ENCODE peak calls at places on chromosomes 6 and 20, in six cellular contexts. One of them, this sample, is unnamed.

GRCh38 chr6:74798302-74798701 is 407.6 kb downstream of the COL12A1 start:
- DNase-seq in GM03348: no peak
- DNase-seq in activated CD4-positive, alpha-beta T cell treated with anti-CD3 and anti-CD28 coated beads, Interleukin-2, amount 10 ng/mL, durations not matched to agents 7 days and 5 days: no peak
- DNase-seq in T follicular helper cell: no peak
- DNase-seq in fibroblast of mammary gland: no peak
- DNase-seq in stimulated activated naive CD4-positive, alpha-beta T cell treated with Interleukin-2 at 50 U/mL for 16 hours: no peak
- DNase-seq in this sample: no peak

GRCh38 chr20:37351689-37352610 is 6.0 kb downstream of the SRC start:
- DNase-seq in GM03348: no peak
- DNase-seq in fibroblast of mammary gland: no peak
- DNase-seq in stimulated activated naive CD4-positive, alpha-beta T cell treated with Interleukin-2 at 50 U/mL for 16 hours: no peak
- DNase-seq in T follicular helper cell: no peak
- DNase-seq in activated CD4-positive, alpha-beta T cell treated with anti-CD3 and anti-CD28 coated beads, Interleukin-2, amount 10 ng/mL, durations not matched to agents 7 days and 5 days: no peak
- DNase-seq in this sample: peak; percentile 48

GRCh38 chr20:1489328-1489727 is 1.9 kb downstream of the SIRPB2 start:
- DNase-seq in fibroblast of mammary gland: no peak
- DNase-seq in stimulated activated naive CD4-positive, alpha-beta T cell treated with Interleukin-2 at 50 U/mL for 16 hours: no peak
- DNase-seq in GM03348: no peak
- DNase-seq in T follicular helper cell: no peak
- DNase-seq in activated CD4-positive, alpha-beta T cell treated with anti-CD3 and anti-CD28 coated beads, Interleukin-2, amount 10 ng/mL, durations not matched to agents 7 days and 5 days: no peak
- DNase-seq in this sample: peak; percentile 44

GRCh38 chr6:155400022-155400965 is 55.3 kb downstream of the NOX3 start:
- DNase-seq in GM03348: peak; percentile 14
- DNase-seq in fibroblast of mammary gland: peak; percentile 51
- DNase-seq in activated CD4-positive, alpha-beta T cell treated with anti-CD3 and anti-CD28 coated beads, Interleukin-2, amount 10 ng/mL, durations not matched to agents 7 days and 5 days: no peak
- DNase-seq in T follicular helper cell: no peak
- DNase-seq in stimulated activated naive CD4-positive, alpha-beta T cell treated with Interleukin-2 at 50 U/mL for 16 hours: no peak
- DNase-seq in this sample: no peak

GRCh38 chr6:12921467-12921866 is 204.9 kb downstream of the PHACTR1 start:
- DNase-seq in fibroblast of mammary gland: no peak
- DNase-seq in GM03348: no peak
- DNase-seq in T follicular helper cell: no peak
- DNase-seq in stimulated activated naive CD4-positive, alpha-beta T cell treated with Interleukin-2 at 50 U/mL for 16 hours: no peak
- DNase-seq in activated CD4-positive, alpha-beta T cell treated with anti-CD3 and anti-CD28 coated beads, Interleukin-2, amount 10 ng/mL, durations not matched to agents 7 days and 5 days: no peak
- DNase-seq in this sample: no peak

GRCh38 chr20:10316582-10316981 is 98.0 kb downstream of the SNAP25 start:
- DNase-seq in GM03348: no peak
- DNase-seq in T follicular helper cell: no peak
- DNase-seq in stimulated activated naive CD4-positive, alpha-beta T cell treated with Interleukin-2 at 50 U/mL for 16 hours: no peak
- DNase-seq in activated CD4-positive, alpha-beta T cell treated with anti-CD3 and anti-CD28 coated beads, Interleukin-2, amount 10 ng/mL, durations not matched to agents 7 days and 5 days: peak; percentile 8
- DNase-seq in fibroblast of mammary gland: no peak
- DNase-seq in this sample: no peak

GRCh38 chr6:40972814-40973213 is 66.2 kb downstream of the UNC5CL start:
- DNase-seq in activated CD4-positive, alpha-beta T cell treated with anti-CD3 and anti-CD28 coated beads, Interleukin-2, amount 10 ng/mL, durations not matched to agents 7 days and 5 days: no peak
- DNase-seq in stimulated activated naive CD4-positive, alpha-beta T cell treated with Interleukin-2 at 50 U/mL for 16 hours: no peak
- DNase-seq in T follicular helper cell: no peak
- DNase-seq in GM03348: no peak
- DNase-seq in fibroblast of mammary gland: no peak
- DNase-seq in this sample: no peak

GRCh38 chr20:14672066-14672465 is 334.7 kb upstream of the FLRT3 start:
- DNase-seq in fibroblast of mammary gland: peak; percentile 0
- DNase-seq in T follicular helper cell: no peak
- DNase-seq in GM03348: no peak
- DNase-seq in stimulated activated naive CD4-positive, alpha-beta T cell treated with Interleukin-2 at 50 U/mL for 16 hours: no peak
- DNase-seq in activated CD4-positive, alpha-beta T cell treated with anti-CD3 and anti-CD28 coated beads, Interleukin-2, amount 10 ng/mL, durations not matched to agents 7 days and 5 days: no peak
- DNase-seq in this sample: no peak

GRCh38 chr20:32483351-32484220 is 101.5 kb downstream of the NOL4L start:
- DNase-seq in activated CD4-positive, alpha-beta T cell treated with anti-CD3 and anti-CD28 coated beads, Interleukin-2, amount 10 ng/mL, durations not matched to agents 7 days and 5 days: peak; percentile 42
- DNase-seq in fibroblast of mammary gland: peak; percentile 63
- DNase-seq in GM03348: peak; percentile 91
- DNase-seq in T follicular helper cell: peak; percentile 52
- DNase-seq in stimulated activated naive CD4-positive, alpha-beta T cell treated with Interleukin-2 at 50 U/mL for 16 hours: peak; percentile 66
- DNase-seq in this sample: peak; percentile 97

GRCh38 chr6:1679691-1680068 is 70.0 kb downstream of the FOXC1 start:
- DNase-seq in stimulated activated naive CD4-positive, alpha-beta T cell treated with Interleukin-2 at 50 U/mL for 16 hours: no peak
- DNase-seq in fibroblast of mammary gland: no peak
- DNase-seq in T follicular helper cell: no peak
- DNase-seq in GM03348: no peak
- DNase-seq in activated CD4-positive, alpha-beta T cell treated with anti-CD3 and anti-CD28 coated beads, Interleukin-2, amount 10 ng/mL, durations not matched to agents 7 days and 5 days: no peak
- DNase-seq in this sample: no peak

GRCh38 chr6:55632953-55633352 is 54.0 kb upstream of the HMGCLL1 start:
- DNase-seq in stimulated activated naive CD4-positive, alpha-beta T cell treated with Interleukin-2 at 50 U/mL for 16 hours: no peak
- DNase-seq in fibroblast of mammary gland: no peak
- DNase-seq in activated CD4-positive, alpha-beta T cell treated with anti-CD3 and anti-CD28 coated beads, Interleukin-2, amount 10 ng/mL, durations not matched to agents 7 days and 5 days: no peak
- DNase-seq in GM03348: no peak
- DNase-seq in T follicular helper cell: no peak
- DNase-seq in this sample: no peak

GRCh38 chr20:32564921-32565734 is 20.0 kb downstream of the NOL4L start:
- DNase-seq in fibroblast of mammary gland: no peak
- DNase-seq in activated CD4-positive, alpha-beta T cell treated with anti-CD3 and anti-CD28 coated beads, Interleukin-2, amount 10 ng/mL, durations not matched to agents 7 days and 5 days: no peak
- DNase-seq in stimulated activated naive CD4-positive, alpha-beta T cell treated with Interleukin-2 at 50 U/mL for 16 hours: no peak
- DNase-seq in T follicular helper cell: no peak
- DNase-seq in GM03348: no peak
- DNase-seq in this sample: no peak

GRCh38 chr6:119683022-119683421 is 333.5 kb upstream of the MAN1A1 start:
- DNase-seq in activated CD4-positive, alpha-beta T cell treated with anti-CD3 and anti-CD28 coated beads, Interleukin-2, amount 10 ng/mL, durations not matched to agents 7 days and 5 days: no peak
- DNase-seq in fibroblast of mammary gland: no peak
- DNase-seq in stimulated activated naive CD4-positive, alpha-beta T cell treated with Interleukin-2 at 50 U/mL for 16 hours: no peak
- DNase-seq in T follicular helper cell: no peak
- DNase-seq in GM03348: no peak
- DNase-seq in this sample: no peak

GRCh38 chr6:157187182-157188093 is 135.9 kb downstream of the TMEM242 start:
- DNase-seq in GM03348: no peak
- DNase-seq in activated CD4-positive, alpha-beta T cell treated with anti-CD3 and anti-CD28 coated beads, Interleukin-2, amount 10 ng/mL, durations not matched to agents 7 days and 5 days: no peak
- DNase-seq in T follicular helper cell: no peak
- DNase-seq in stimulated activated naive CD4-positive, alpha-beta T cell treated with Interleukin-2 at 50 U/mL for 16 hours: no peak
- DNase-seq in fibroblast of mammary gland: no peak
- DNase-seq in this sample: no peak

GRCh38 chr6:129677634-129678325 is 32.2 kb downstream of the ARHGAP18 start:
- DNase-seq in activated CD4-positive, alpha-beta T cell treated with anti-CD3 and anti-CD28 coated beads, Interleukin-2, amount 10 ng/mL, durations not matched to agents 7 days and 5 days: no peak
- DNase-seq in GM03348: no peak
- DNase-seq in fibroblast of mammary gland: peak; percentile 42
- DNase-seq in T follicular helper cell: no peak
- DNase-seq in stimulated activated naive CD4-positive, alpha-beta T cell treated with Interleukin-2 at 50 U/mL for 16 hours: no peak
- DNase-seq in this sample: peak; percentile 5

GRCh38 chr6:16314311-16314710 is 75.9 kb downstream of the GMPR start:
- DNase-seq in T follicular helper cell: no peak
- DNase-seq in activated CD4-positive, alpha-beta T cell treated with anti-CD3 and anti-CD28 coated beads, Interleukin-2, amount 10 ng/mL, durations not matched to agents 7 days and 5 days: no peak
- DNase-seq in stimulated activated naive CD4-positive, alpha-beta T cell treated with Interleukin-2 at 50 U/mL for 16 hours: no peak
- DNase-seq in fibroblast of mammary gland: no peak
- DNase-seq in GM03348: no peak
- DNase-seq in this sample: no peak

GRCh38 chr20:9510926-9511325 is 3.5 kb upstream of the LAMP5 start:
- DNase-seq in activated CD4-positive, alpha-beta T cell treated with anti-CD3 and anti-CD28 coated beads, Interleukin-2, amount 10 ng/mL, durations not matched to agents 7 days and 5 days: no peak
- DNase-seq in T follicular helper cell: no peak
- DNase-seq in fibroblast of mammary gland: no peak
- DNase-seq in stimulated activated naive CD4-positive, alpha-beta T cell treated with Interleukin-2 at 50 U/mL for 16 hours: no peak
- DNase-seq in GM03348: no peak
- DNase-seq in this sample: no peak

GRCh38 chr6:136717297-136717990 is 74.8 kb downstream of the MAP3K5 start:
- DNase-seq in GM03348: peak; percentile 45
- DNase-seq in activated CD4-positive, alpha-beta T cell treated with anti-CD3 and anti-CD28 coated beads, Interleukin-2, amount 10 ng/mL, durations not matched to agents 7 days and 5 days: no peak
- DNase-seq in fibroblast of mammary gland: no peak
- DNase-seq in stimulated activated naive CD4-positive, alpha-beta T cell treated with Interleukin-2 at 50 U/mL for 16 hours: no peak
- DNase-seq in T follicular helper cell: no peak
- DNase-seq in this sample: peak; percentile 56

GRCh38 chr20:23585449-23585807 is 17.1 kb upstream of the CST9L start:
- DNase-seq in activated CD4-positive, alpha-beta T cell treated with anti-CD3 and anti-CD28 coated beads, Interleukin-2, amount 10 ng/mL, durations not matched to agents 7 days and 5 days: no peak
- DNase-seq in T follicular helper cell: no peak
- DNase-seq in fibroblast of mammary gland: no peak
- DNase-seq in GM03348: no peak
- DNase-seq in stimulated activated naive CD4-positive, alpha-beta T cell treated with Interleukin-2 at 50 U/mL for 16 hours: no peak
- DNase-seq in this sample: no peak

GRCh38 chr6:119077643-119078448 is 618 bp downstream of the FAM184A start:
- DNase-seq in fibroblast of mammary gland: peak; percentile 14
- DNase-seq in activated CD4-positive, alpha-beta T cell treated with anti-CD3 and anti-CD28 coated beads, Interleukin-2, amount 10 ng/mL, durations not matched to agents 7 days and 5 days: peak; percentile 66
- DNase-seq in stimulated activated naive CD4-positive, alpha-beta T cell treated with Interleukin-2 at 50 U/mL for 16 hours: peak; percentile 38
- DNase-seq in T follicular helper cell: peak; percentile 18
- DNase-seq in GM03348: peak; percentile 12
- DNase-seq in this sample: peak; percentile 68

GRCh38 chr6:115441671-115442070 is 619.0 kb downstream of the FRK start:
- DNase-seq in GM03348: peak; percentile 3
- DNase-seq in stimulated activated naive CD4-positive, alpha-beta T cell treated with Interleukin-2 at 50 U/mL for 16 hours: no peak
- DNase-seq in T follicular helper cell: no peak
- DNase-seq in activated CD4-positive, alpha-beta T cell treated with anti-CD3 and anti-CD28 coated beads, Interleukin-2, amount 10 ng/mL, durations not matched to agents 7 days and 5 days: no peak
- DNase-seq in fibroblast of mammary gland: peak; percentile 2
- DNase-seq in this sample: no peak

GRCh38 chr6:138504764-138505689 is 5.7 kb upstream of the NHSL1 start:
- DNase-seq in GM03348: no peak
- DNase-seq in T follicular helper cell: no peak
- DNase-seq in stimulated activated naive CD4-positive, alpha-beta T cell treated with Interleukin-2 at 50 U/mL for 16 hours: no peak
- DNase-seq in activated CD4-positive, alpha-beta T cell treated with anti-CD3 and anti-CD28 coated beads, Interleukin-2, amount 10 ng/mL, durations not matched to agents 7 days and 5 days: no peak
- DNase-seq in fibroblast of mammary gland: no peak
- DNase-seq in this sample: no peak

GRCh38 chr20:43987531-43987930 is 72.9 kb downstream of the TOX2 start:
- DNase-seq in GM03348: no peak
- DNase-seq in activated CD4-positive, alpha-beta T cell treated with anti-CD3 and anti-CD28 coated beads, Interleukin-2, amount 10 ng/mL, durations not matched to agents 7 days and 5 days: no peak
- DNase-seq in fibroblast of mammary gland: no peak
- DNase-seq in stimulated activated naive CD4-positive, alpha-beta T cell treated with Interleukin-2 at 50 U/mL for 16 hours: no peak
- DNase-seq in T follicular helper cell: no peak
- DNase-seq in this sample: no peak

GRCh38 chr6:156687875-156688549 is 89.2 kb upstream of the ARID1B start:
- DNase-seq in activated CD4-positive, alpha-beta T cell treated with anti-CD3 and anti-CD28 coated beads, Interleukin-2, amount 10 ng/mL, durations not matched to agents 7 days and 5 days: no peak
- DNase-seq in T follicular helper cell: no peak
- DNase-seq in stimulated activated naive CD4-positive, alpha-beta T cell treated with Interleukin-2 at 50 U/mL for 16 hours: no peak
- DNase-seq in fibroblast of mammary gland: peak; percentile 45
- DNase-seq in GM03348: peak; percentile 60
- DNase-seq in this sample: peak; percentile 84

GRCh38 chr6:17894905-17895304 is 92.5 kb downstream of the KIF13A start:
- DNase-seq in fibroblast of mammary gland: no peak
- DNase-seq in GM03348: no peak
- DNase-seq in T follicular helper cell: no peak
- DNase-seq in stimulated activated naive CD4-positive, alpha-beta T cell treated with Interleukin-2 at 50 U/mL for 16 hours: no peak
- DNase-seq in activated CD4-positive, alpha-beta T cell treated with anti-CD3 and anti-CD28 coated beads, Interleukin-2, amount 10 ng/mL, durations not matched to agents 7 days and 5 days: no peak
- DNase-seq in this sample: no peak

GRCh38 chr6:98137391-98137790 is 697.0 kb upstream of the POU3F2 start:
- DNase-seq in GM03348: no peak
- DNase-seq in T follicular helper cell: no peak
- DNase-seq in activated CD4-positive, alpha-beta T cell treated with anti-CD3 and anti-CD28 coated beads, Interleukin-2, amount 10 ng/mL, durations not matched to agents 7 days and 5 days: no peak
- DNase-seq in stimulated activated naive CD4-positive, alpha-beta T cell treated with Interleukin-2 at 50 U/mL for 16 hours: no peak
- DNase-seq in fibroblast of mammary gland: no peak
- DNase-seq in this sample: no peak

GRCh38 chr6:21176197-21176596 is 417.4 kb upstream of the SOX4 start:
- DNase-seq in T follicular helper cell: no peak
- DNase-seq in activated CD4-positive, alpha-beta T cell treated with anti-CD3 and anti-CD28 coated beads, Interleukin-2, amount 10 ng/mL, durations not matched to agents 7 days and 5 days: no peak
- DNase-seq in GM03348: no peak
- DNase-seq in fibroblast of mammary gland: peak; percentile 5
- DNase-seq in stimulated activated naive CD4-positive, alpha-beta T cell treated with Interleukin-2 at 50 U/mL for 16 hours: no peak
- DNase-seq in this sample: no peak

GRCh38 chr6:153503810-153504209 is 372.7 kb upstream of the RGS17 start:
- DNase-seq in activated CD4-positive, alpha-beta T cell treated with anti-CD3 and anti-CD28 coated beads, Interleukin-2, amount 10 ng/mL, durations not matched to agents 7 days and 5 days: no peak
- DNase-seq in GM03348: no peak
- DNase-seq in fibroblast of mammary gland: no peak
- DNase-seq in stimulated activated naive CD4-positive, alpha-beta T cell treated with Interleukin-2 at 50 U/mL for 16 hours: no peak
- DNase-seq in T follicular helper cell: no peak
- DNase-seq in this sample: no peak

GRCh38 chr6:159946912-159947311 is 22.0 kb upstream of the IGF2R start:
- DNase-seq in stimulated activated naive CD4-positive, alpha-beta T cell treated with Interleukin-2 at 50 U/mL for 16 hours: no peak
- DNase-seq in T follicular helper cell: no peak
- DNase-seq in activated CD4-positive, alpha-beta T cell treated with anti-CD3 and anti-CD28 coated beads, Interleukin-2, amount 10 ng/mL, durations not matched to agents 7 days and 5 days: no peak
- DNase-seq in fibroblast of mammary gland: no peak
- DNase-seq in GM03348: no peak
- DNase-seq in this sample: no peak

GRCh38 chr6:75098709-75099108 is 107.1 kb downstream of the COL12A1 start:
- DNase-seq in T follicular helper cell: no peak
- DNase-seq in stimulated activated naive CD4-positive, alpha-beta T cell treated with Interleukin-2 at 50 U/mL for 16 hours: no peak
- DNase-seq in activated CD4-positive, alpha-beta T cell treated with anti-CD3 and anti-CD28 coated beads, Interleukin-2, amount 10 ng/mL, durations not matched to agents 7 days and 5 days: no peak
- DNase-seq in fibroblast of mammary gland: peak; percentile 99
- DNase-seq in GM03348: peak; percentile 89
- DNase-seq in this sample: peak; percentile 83

GRCh38 chr6:11909696-11910132 is 102.4 kb upstream of the HIVEP1 start:
- DNase-seq in stimulated activated naive CD4-positive, alpha-beta T cell treated with Interleukin-2 at 50 U/mL for 16 hours: no peak
- DNase-seq in T follicular helper cell: no peak
- DNase-seq in GM03348: peak; percentile 54
- DNase-seq in fibroblast of mammary gland: peak; percentile 51
- DNase-seq in activated CD4-positive, alpha-beta T cell treated with anti-CD3 and anti-CD28 coated beads, Interleukin-2, amount 10 ng/mL, durations not matched to agents 7 days and 5 days: no peak
- DNase-seq in this sample: peak; percentile 62

GRCh38 chr6:31712296-31712695 is 2.9 kb upstream of the LY6G6D start:
- DNase-seq in GM03348: no peak
- DNase-seq in fibroblast of mammary gland: no peak
- DNase-seq in activated CD4-positive, alpha-beta T cell treated with anti-CD3 and anti-CD28 coated beads, Interleukin-2, amount 10 ng/mL, durations not matched to agents 7 days and 5 days: peak; percentile 38
- DNase-seq in T follicular helper cell: no peak
- DNase-seq in stimulated activated naive CD4-positive, alpha-beta T cell treated with Interleukin-2 at 50 U/mL for 16 hours: no peak
- DNase-seq in this sample: peak; percentile 75

GRCh38 chr6:104597541-104598050 is 262.1 kb downstream of the HACE1 start:
- DNase-seq in fibroblast of mammary gland: peak; percentile 67
- DNase-seq in activated CD4-positive, alpha-beta T cell treated with anti-CD3 and anti-CD28 coated beads, Interleukin-2, amount 10 ng/mL, durations not matched to agents 7 days and 5 days: no peak
- DNase-seq in T follicular helper cell: no peak
- DNase-seq in GM03348: peak; percentile 2
- DNase-seq in stimulated activated naive CD4-positive, alpha-beta T cell treated with Interleukin-2 at 50 U/mL for 16 hours: no peak
- DNase-seq in this sample: no peak

GRCh38 chr6:165245716-165246115 is 63.7 kb downstream of the C6orf118 start:
- DNase-seq in stimulated activated naive CD4-positive, alpha-beta T cell treated with Interleukin-2 at 50 U/mL for 16 hours: no peak
- DNase-seq in GM03348: no peak
- DNase-seq in activated CD4-positive, alpha-beta T cell treated with anti-CD3 and anti-CD28 coated beads, Interleukin-2, amount 10 ng/mL, durations not matched to agents 7 days and 5 days: no peak
- DNase-seq in T follicular helper cell: no peak
- DNase-seq in fibroblast of mammary gland: no peak
- DNase-seq in this sample: peak; percentile 29

GRCh38 chr6:105794263-105794662 is 291.9 kb upstream of the PRDM1 start:
- DNase-seq in T follicular helper cell: no peak
- DNase-seq in activated CD4-positive, alpha-beta T cell treated with anti-CD3 and anti-CD28 coated beads, Interleukin-2, amount 10 ng/mL, durations not matched to agents 7 days and 5 days: no peak
- DNase-seq in fibroblast of mammary gland: no peak
- DNase-seq in GM03348: peak; percentile 20
- DNase-seq in stimulated activated naive CD4-positive, alpha-beta T cell treated with Interleukin-2 at 50 U/mL for 16 hours: no peak
- DNase-seq in this sample: no peak

GRCh38 chr6:11616200-11616611 is 78.7 kb downstream of the TMEM170B start:
- DNase-seq in GM03348: peak; percentile 70
- DNase-seq in fibroblast of mammary gland: peak; percentile 87
- DNase-seq in activated CD4-positive, alpha-beta T cell treated with anti-CD3 and anti-CD28 coated beads, Interleukin-2, amount 10 ng/mL, durations not matched to agents 7 days and 5 days: no peak
- DNase-seq in T follicular helper cell: no peak
- DNase-seq in stimulated activated naive CD4-positive, alpha-beta T cell treated with Interleukin-2 at 50 U/mL for 16 hours: no peak
- DNase-seq in this sample: no peak

GRCh38 chr20:48556956-48557355 is 270.8 kb downstream of the PREX1 start:
- DNase-seq in T follicular helper cell: no peak
- DNase-seq in GM03348: no peak
- DNase-seq in stimulated activated naive CD4-positive, alpha-beta T cell treated with Interleukin-2 at 50 U/mL for 16 hours: no peak
- DNase-seq in fibroblast of mammary gland: no peak
- DNase-seq in activated CD4-positive, alpha-beta T cell treated with anti-CD3 and anti-CD28 coated beads, Interleukin-2, amount 10 ng/mL, durations not matched to agents 7 days and 5 days: no peak
- DNase-seq in this sample: no peak

GRCh38 chr6:159180001-159180400 is 10.8 kb downstream of the FNDC1 start:
- DNase-seq in activated CD4-positive, alpha-beta T cell treated with anti-CD3 and anti-CD28 coated beads, Interleukin-2, amount 10 ng/mL, durations not matched to agents 7 days and 5 days: no peak
- DNase-seq in fibroblast of mammary gland: peak; percentile 51
- DNase-seq in T follicular helper cell: no peak
- DNase-seq in GM03348: peak; percentile 31
- DNase-seq in stimulated activated naive CD4-positive, alpha-beta T cell treated with Interleukin-2 at 50 U/mL for 16 hours: no peak
- DNase-seq in this sample: no peak

GRCh38 chr6:149230729-149231434 is 86.6 kb upstream of the TAB2 start:
- DNase-seq in GM03348: no peak
- DNase-seq in fibroblast of mammary gland: no peak
- DNase-seq in stimulated activated naive CD4-positive, alpha-beta T cell treated with Interleukin-2 at 50 U/mL for 16 hours: no peak
- DNase-seq in T follicular helper cell: no peak
- DNase-seq in activated CD4-positive, alpha-beta T cell treated with anti-CD3 and anti-CD28 coated beads, Interleukin-2, amount 10 ng/mL, durations not matched to agents 7 days and 5 days: no peak
- DNase-seq in this sample: no peak

GRCh38 chr6:112781236-112781635 is 434.1 kb downstream of the RFPL4B start:
- DNase-seq in T follicular helper cell: no peak
- DNase-seq in GM03348: no peak
- DNase-seq in fibroblast of mammary gland: peak; percentile 33
- DNase-seq in activated CD4-positive, alpha-beta T cell treated with anti-CD3 and anti-CD28 coated beads, Interleukin-2, amount 10 ng/mL, durations not matched to agents 7 days and 5 days: no peak
- DNase-seq in stimulated activated naive CD4-positive, alpha-beta T cell treated with Interleukin-2 at 50 U/mL for 16 hours: no peak
- DNase-seq in this sample: no peak

This sample was measured in osteoblast.